ENCODE peak calls at places on chromosomes 3 and 15, in five cellular contexts. R, D, H, N and E are unnamed samples.
A peak's percentile ranks its signal among the peaks of the same experiment; 100 is the strongest.

GRCh38 chr3:197613187-197613586 is 57.4 kb upstream of the BDH1 start:
- DNase-seq in D (no peak), R (no peak), N (no peak), H (no peak), E (no peak)

GRCh38 chr3:105791134-105791533 is 77.7 kb downstream of the CBLB start:
- DNase-seq in H (no peak), N (no peak), R (no peak), D (no peak), E (no peak)

GRCh38 chr3:49198161-49198560 is 26.8 kb downstream of the KLHDC8B start:
- DNase-seq in N (no peak), D (no peak), H (no peak), R (no peak), E (no peak)

GRCh38 chr3:65173841-65174240 is 486.0 kb upstream of the ADAMTS9 start:
- DNase-seq in R (no peak), D (no peak), H (no peak), N (no peak), E (no peak)

GRCh38 chr3:41118461-41119385 is 80.6 kb upstream of the CTNNB1 start:
- DNase-seq in D (no peak), H (no peak), R (no peak), N (no peak), E (no peak)

GRCh38 chr3:193465992-193466618 is 87.6 kb upstream of the ATP13A5 start:
- DNase-seq in H (no peak), N (no peak), R (no peak), D (no peak), E (no peak)

GRCh38 chr15:31478781-31479221 is 152.2 kb downstream of the KLF13 start:
- DNase-seq in N (no peak), D (no peak), H (no peak), R (peak; percentile 56), E (no peak)

GRCh38 chr3:160448845-160449659 is 534 bp downstream of the TRIM59 start:
- DNase-seq in N (no peak), H (peak; percentile 83), D (peak; percentile 72), R (peak; percentile 92), E (no peak)

GRCh38 chr3:158748237-158748828 is 16.1 kb upstream of the RARRES1 start:
- DNase-seq in H (no peak), D (peak; percentile 74), R (no peak), N (peak; percentile 70), E (peak; percentile 53)

GRCh38 chr3:45987368-45988099 is 8.1 kb downstream of the FYCO1 start:
- DNase-seq in D (no peak), N (peak; percentile 96), R (no peak), H (no peak), E (no peak)

GRCh38 chr3:47017504-47018268 is 38.2 kb downstream of the NBEAL2 start:
- DNase-seq in R (no peak), N (no peak), D (no peak), H (no peak), E (no peak)

GRCh38 chr3:104101736-104102135 is 1265.0 kb upstream of the ALCAM start:
- DNase-seq in N (no peak), H (no peak), R (no peak), D (no peak), E (no peak)

GRCh38 chr15:77475898-77476297 is 55.2 kb downstream of the HMG20A start:
- DNase-seq in H (no peak), N (no peak), R (no peak), D (no peak), E (no peak)

GRCh38 chr3:172946061-172946460 is 195.0 kb downstream of the SPATA16 start:
- DNase-seq in H (no peak), D (no peak), R (no peak), N (no peak), E (no peak)

GRCh38 chr3:165259518-165260193 is 63.5 kb upstream of the SLITRK3 start:
- DNase-seq in D (no peak), H (peak; percentile 24), R (no peak), N (no peak), E (peak; percentile 5)

GRCh38 chr3:30628188-30628930 is 22.0 kb downstream of the TGFBR2 start:
- DNase-seq in R (no peak), N (no peak), D (no peak), H (no peak), E (no peak)

GRCh38 chr15:89672221-89673161 is 6.7 kb downstream of the PLIN1 start:
- DNase-seq in N (no peak), R (no peak), D (no peak), H (no peak), E (no peak)

GRCh38 chr15:42403389-42403788 is 44.1 kb downstream of the CAPN3 start:
- DNase-seq in D (no peak), N (no peak), H (no peak), R (no peak), E (no peak)

GRCh38 chr3:192060160-192060783 is 599.3 kb downstream of the PYDC2 start:
- DNase-seq in H (no peak), R (no peak), D (no peak), N (no peak), E (no peak)

GRCh38 chr3:197367081-197367780 is 68.8 kb upstream of the DLG1 start:
- DNase-seq in D (no peak), R (peak; percentile 58), H (peak; percentile 10), N (no peak), E (no peak)

GRCh38 chr3:128492353-128493220 is at the start of gene GATA2:
- DNase-seq in H (no peak), N (peak; percentile 57), R (peak; percentile 78), D (no peak), E (no peak)

GRCh38 chr3:128491900-128492352 is 1.1 kb downstream of the GATA2 start:
- DNase-seq in N (peak; percentile 41), R (no peak), D (no peak), H (no peak), E (no peak)

GRCh38 chr3:128495435-128495970 is 2.5 kb upstream of the GATA2 start:
- DNase-seq in H (no peak), N (no peak), R (peak; percentile 54), D (no peak), E (no peak)

GRCh38 chr3:128494152-128494650 is 1.2 kb upstream of the GATA2 start:
- DNase-seq in D (no peak), H (no peak), R (peak; percentile 2), N (no peak), E (no peak)

DNA sequence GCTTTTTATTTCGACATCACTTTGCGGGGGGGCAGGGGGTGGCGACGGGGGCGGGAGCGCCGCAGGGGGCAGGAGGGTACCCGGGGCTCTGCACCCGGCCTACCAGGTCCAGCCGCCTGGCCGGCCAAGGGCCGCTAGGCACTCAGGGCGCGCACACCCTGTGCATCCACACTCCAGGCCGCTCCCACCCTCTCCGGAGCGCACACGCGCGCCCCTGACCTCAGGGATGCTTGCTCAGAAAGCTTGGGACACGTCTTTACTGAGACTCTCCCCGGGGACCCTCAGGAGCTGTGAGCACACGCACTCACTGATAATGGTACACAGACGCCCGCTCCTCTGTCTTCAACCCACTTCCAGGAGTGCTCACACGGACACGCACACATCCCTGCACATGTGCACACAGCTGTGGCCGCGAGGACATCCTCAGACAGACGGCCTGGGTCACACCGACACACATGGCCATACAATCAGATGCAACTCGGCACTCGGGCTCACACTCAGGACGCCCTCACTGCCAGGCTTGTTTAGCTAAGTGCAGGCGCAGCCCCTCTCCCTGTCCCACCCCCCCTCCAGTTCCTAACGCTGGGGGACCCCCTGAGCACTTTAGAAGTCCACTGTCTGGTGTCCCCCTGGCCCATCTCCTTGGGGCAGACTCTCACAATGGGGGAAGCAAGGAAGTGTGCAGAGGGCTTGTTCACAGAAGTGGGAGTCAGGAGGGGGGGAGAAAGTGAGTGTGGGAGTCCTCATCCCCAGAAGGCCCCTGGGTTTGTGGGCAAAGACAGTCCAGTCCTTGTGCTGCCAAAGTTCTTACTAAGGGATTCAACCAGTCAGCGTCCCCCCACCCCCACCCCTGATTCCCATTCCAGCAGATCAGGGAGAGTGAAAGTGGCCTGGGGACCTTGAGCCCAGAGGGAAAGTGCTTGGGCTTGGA is 485 bp upstream of the GATA2 start:
- DNase-seq in H (no peak), D (no peak), R (peak; percentile 70), N (no peak), E (no peak)
- H3K4me3 ChIP-seq in H (no peak overlapping the region), D (no peak overlapping the region), R (peak overlapping the region; percentile 26), N (no peak overlapping the region), E (no peak overlapping the region)

DNA sequence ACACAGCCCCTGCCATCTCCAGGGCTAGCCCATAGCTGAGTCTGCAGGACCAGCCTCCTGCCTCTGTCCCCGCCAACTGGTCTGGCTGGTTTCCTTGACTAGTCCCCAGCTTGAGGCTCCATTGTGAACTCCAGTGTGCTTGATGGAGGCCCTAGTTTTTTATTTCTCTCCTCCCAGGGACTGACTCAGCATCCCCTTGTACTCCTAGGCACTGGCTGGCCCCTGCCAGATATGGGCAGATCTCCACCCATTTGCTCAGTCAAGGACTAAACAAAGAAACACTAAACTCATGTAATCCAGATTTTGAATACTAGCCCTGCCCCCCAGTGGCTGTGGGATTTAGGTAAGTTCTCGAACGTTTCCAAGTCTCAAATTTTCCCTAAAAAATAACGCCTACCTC is 415.4 kb upstream of the RORA start:
- DNase-seq in R (no peak), D (no peak), N (no peak), H (no peak), E (no peak)
- TF ChIP-seq CTCF in R (no peak), D (no peak), N (no peak), H (no peak), E (no peak)

GRCh38 chr15:80151576-80151975 is 1.2 kb upstream of the FAH start:
- DNase-seq in H (no peak), R (no peak), N (no peak), D (no peak), E (no peak)

GRCh38 chr15:80154336-80154735 is 1.5 kb downstream of the FAH start:
- DNase-seq in R (no peak), H (no peak), N (no peak), D (no peak), E (no peak)

GRCh38 chr15:80153900-80154299 is 1.1 kb downstream of the FAH start:
- DNase-seq in N (no peak), H (no peak), D (no peak), R (no peak), E (no peak)

GRCh38 chr15:80152180-80152895 is 461 bp upstream of the FAH start:
- DNase-seq in H (peak; percentile 97), R (peak; percentile 97), N (peak; percentile 86), D (peak; percentile 96), E (peak; percentile 92)

GRCh38 chr15:80152896-80153876 is at the start of gene FAH:
- DNase-seq in R (peak; percentile 82), N (peak; percentile 60), H (no peak), D (peak; percentile 86), E (no peak)
- TF ChIP-seq POLR2A in R (no peak), N (no peak), H (peak; percentile 52), D (peak; percentile 16), E (no peak)

GRCh38 chr15:28923726-28924280 is 38.0 kb downstream of the APBA2 start:
- DNase-seq in R (peak; percentile 61), N (no peak), H (no peak), D (no peak), E (no peak)
- H3K4me3 ChIP-seq in R (no peak overlapping the region), N (no peak overlapping the region), H (no peak overlapping the region), D (no peak overlapping the region), E (no peak overlapping the region)

DNA sequence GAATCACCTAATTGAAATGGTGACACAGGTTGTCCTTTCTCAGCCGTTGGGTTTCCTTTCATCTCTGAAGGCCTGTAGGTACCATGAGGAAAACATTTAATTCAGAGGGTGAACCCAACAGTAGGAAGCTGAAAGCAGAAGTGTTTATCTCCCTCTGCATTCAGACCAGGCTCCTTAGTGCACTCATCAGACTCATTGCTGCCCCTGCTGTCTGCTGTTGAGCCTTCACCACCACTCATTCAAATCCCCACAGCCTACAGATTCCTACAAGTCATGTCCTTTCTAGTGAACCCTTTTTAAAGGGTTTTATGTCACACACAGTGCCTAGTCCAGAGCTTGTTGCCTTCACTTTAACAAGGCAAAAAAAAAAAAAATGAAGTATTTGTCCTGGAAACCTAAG is 13.4 kb downstream of the WDR48 start:
- DNase-seq in D (no peak), N (peak; percentile 29), R (no peak), H (peak; percentile 51), E (no peak)
- TF ChIP-seq CTCF in D (peak; percentile 16), N (peak; percentile 56), R (no peak), H (no peak), E (no peak)